ENCODE peak calls at places on chromosomes 2 and 18, in eight cellular contexts. J, P, T, A, F, W, H and K are unnamed samples.

GRCh38 chr2:205680067-205680466 is 2.2 kb upstream of the NRP2 start:
- DNase-seq in J (peak), P (no peak), T (peak), A (peak), F (no peak), W (peak), H (peak), K (peak)

GRCh38 chr2:226352941-226353558 is 446.6 kb downstream of the IRS1 start:
- DNase-seq in J (no peak), P (no peak), T (no peak), A (no peak), F (no peak), W (no peak), H (no peak), K (no peak)

GRCh38 chr2:239671471-239671870 is 270.7 kb upstream of the HDAC4 start:
- DNase-seq in J (no peak), P (no peak), T (no peak), A (no peak), F (no peak), W (no peak), H (no peak), K (no peak)

GRCh38 chr2:216650607-216651229 is 17.5 kb downstream of the IGFBP2 start:
- DNase-seq in J (no peak), P (no peak), T (no peak), A (no peak), F (no peak), W (no peak), H (no peak), K (no peak)

GRCh38 chr2:189566046-189566445 is 14.5 kb downstream of the SLC40A1 start:
- DNase-seq in J (no peak), P (no peak), T (no peak), A (no peak), F (no peak), W (no peak), H (no peak), K (no peak)

GRCh38 chr2:107334311-107334710 is 448.3 kb upstream of the ST6GAL2 start:
- DNase-seq in J (no peak), P (no peak), T (no peak), A (no peak), F (no peak), W (no peak), H (peak), K (no peak)

GRCh38 chr18:62339106-62339988 is 14.2 kb downstream of the TNFRSF11A start:
- DNase-seq in J (no peak), P (no peak), T (no peak), A (no peak), F (no peak), W (no peak), H (peak), K (no peak)

GRCh38 chr18:22238681-22239080 is 69.3 kb downstream of the GATA6 start:
- DNase-seq in J (no peak), P (no peak), T (no peak), A (no peak), F (no peak), W (no peak), H (no peak), K (no peak)

GRCh38 chr2:165693838-165694237 is 100.2 kb downstream of the GALNT3 start:
- DNase-seq in J (no peak), P (no peak), T (no peak), A (no peak), F (no peak), W (no peak), H (no peak), K (no peak)